ENCODE peak calls at places on chromosomes 4 and X, in five cellular contexts. One of them, this sample, is unnamed.

GRCh38 chrX:12138366-12139313 is at the start of gene FRMPD4:
- DNase-seq in activated T-cell treated with anti-CD3 and anti-CD28 coated beads for 1 hour: no peak
- DNase-seq in KBM-7: no peak
- DNase-seq in DMS153: no peak
- DNase-seq in stimulated activated CD8-positive, alpha-beta memory T cell treated with anti-CD3 and anti-CD28 coated beads, Interleukin-15, amount 100 ng/mL, for 1 hour: no peak
- DNase-seq in this sample: no peak

GRCh38 chrX:102976793-102977495 is 39.9 kb downstream of the RAB40AL start:
- DNase-seq in activated T-cell treated with anti-CD3 and anti-CD28 coated beads for 1 hour: no peak
- DNase-seq in KBM-7: peak
- DNase-seq in DMS153: no peak
- DNase-seq in stimulated activated CD8-positive, alpha-beta memory T cell treated with anti-CD3 and anti-CD28 coated beads, Interleukin-15, amount 100 ng/mL, for 1 hour: no peak
- DNase-seq in this sample: no peak

GRCh38 chr4:138053601-138054322 is 188.4 kb downstream of the SLC7A11 start:
- DNase-seq in activated T-cell treated with anti-CD3 and anti-CD28 coated beads for 1 hour: no peak
- DNase-seq in KBM-7: no peak
- DNase-seq in DMS153: peak
- DNase-seq in stimulated activated CD8-positive, alpha-beta memory T cell treated with anti-CD3 and anti-CD28 coated beads, Interleukin-15, amount 100 ng/mL, for 1 hour: no peak
- DNase-seq in this sample: no peak

GRCh38 chr4:52643846-52644245 is 15.3 kb downstream of the USP46 start:
- DNase-seq in activated T-cell treated with anti-CD3 and anti-CD28 coated beads for 1 hour: no peak
- DNase-seq in KBM-7: no peak
- DNase-seq in DMS153: no peak
- DNase-seq in stimulated activated CD8-positive, alpha-beta memory T cell treated with anti-CD3 and anti-CD28 coated beads, Interleukin-15, amount 100 ng/mL, for 1 hour: no peak
- DNase-seq in this sample: no peak

GRCh38 chr4:138650917-138651564 is 364.5 kb upstream of the NOCT start:
- DNase-seq in activated T-cell treated with anti-CD3 and anti-CD28 coated beads for 1 hour: no peak
- DNase-seq in KBM-7: peak
- DNase-seq in DMS153: no peak
- DNase-seq in stimulated activated CD8-positive, alpha-beta memory T cell treated with anti-CD3 and anti-CD28 coated beads, Interleukin-15, amount 100 ng/mL, for 1 hour: no peak
- DNase-seq in this sample: no peak

GRCh38 chrX:48753708-48754107 is 7.8 kb upstream of the GLOD5 start:
- DNase-seq in activated T-cell treated with anti-CD3 and anti-CD28 coated beads for 1 hour: no peak
- DNase-seq in KBM-7: no peak
- DNase-seq in DMS153: no peak
- DNase-seq in stimulated activated CD8-positive, alpha-beta memory T cell treated with anti-CD3 and anti-CD28 coated beads, Interleukin-15, amount 100 ng/mL, for 1 hour: no peak
- DNase-seq in this sample: no peak

GRCh38 chrX:151896734-151897474 is 15.8 kb upstream of the MAGEA4 start:
- DNase-seq in activated T-cell treated with anti-CD3 and anti-CD28 coated beads for 1 hour: no peak
- DNase-seq in KBM-7: no peak
- DNase-seq in DMS153: peak
- DNase-seq in stimulated activated CD8-positive, alpha-beta memory T cell treated with anti-CD3 and anti-CD28 coated beads, Interleukin-15, amount 100 ng/mL, for 1 hour: no peak
- DNase-seq in this sample: no peak

GRCh38 chr4:67922697-67923096 is 38.9 kb upstream of the TMPRSS11D start:
- DNase-seq in activated T-cell treated with anti-CD3 and anti-CD28 coated beads for 1 hour: no peak
- DNase-seq in KBM-7: no peak
- DNase-seq in DMS153: no peak
- DNase-seq in stimulated activated CD8-positive, alpha-beta memory T cell treated with anti-CD3 and anti-CD28 coated beads, Interleukin-15, amount 100 ng/mL, for 1 hour: no peak
- DNase-seq in this sample: no peak

GRCh38 chr4:54877006-54877405 is 219.2 kb downstream of the KIT start:
- DNase-seq in activated T-cell treated with anti-CD3 and anti-CD28 coated beads for 1 hour: no peak
- DNase-seq in KBM-7: no peak
- DNase-seq in DMS153: no peak
- DNase-seq in stimulated activated CD8-positive, alpha-beta memory T cell treated with anti-CD3 and anti-CD28 coated beads, Interleukin-15, amount 100 ng/mL, for 1 hour: no peak
- DNase-seq in this sample: no peak

GRCh38 chrX:46327229-46328081 is 217.8 kb downstream of the ZNF674 start:
- DNase-seq in activated T-cell treated with anti-CD3 and anti-CD28 coated beads for 1 hour: no peak
- DNase-seq in KBM-7: no peak
- DNase-seq in DMS153: no peak
- DNase-seq in stimulated activated CD8-positive, alpha-beta memory T cell treated with anti-CD3 and anti-CD28 coated beads, Interleukin-15, amount 100 ng/mL, for 1 hour: no peak
- DNase-seq in this sample: peak

GRCh38 chr4:115110191-115111166 is 2.9 kb downstream of the NDST4 start:
- DNase-seq in activated T-cell treated with anti-CD3 and anti-CD28 coated beads for 1 hour: no peak
- DNase-seq in KBM-7: no peak
- DNase-seq in DMS153: no peak
- DNase-seq in stimulated activated CD8-positive, alpha-beta memory T cell treated with anti-CD3 and anti-CD28 coated beads, Interleukin-15, amount 100 ng/mL, for 1 hour: no peak
- DNase-seq in this sample: no peak

GRCh38 chr4:61359301-61359700 is 159.2 kb downstream of the ADGRL3 start:
- DNase-seq in activated T-cell treated with anti-CD3 and anti-CD28 coated beads for 1 hour: no peak
- DNase-seq in KBM-7: no peak
- DNase-seq in DMS153: no peak
- DNase-seq in stimulated activated CD8-positive, alpha-beta memory T cell treated with anti-CD3 and anti-CD28 coated beads, Interleukin-15, amount 100 ng/mL, for 1 hour: no peak
- DNase-seq in this sample: no peak

GRCh38 chr4:25320374-25321172 is 8.0 kb downstream of the ZCCHC4 start:
- DNase-seq in activated T-cell treated with anti-CD3 and anti-CD28 coated beads for 1 hour: no peak
- DNase-seq in KBM-7: peak
- DNase-seq in DMS153: no peak
- DNase-seq in stimulated activated CD8-positive, alpha-beta memory T cell treated with anti-CD3 and anti-CD28 coated beads, Interleukin-15, amount 100 ng/mL, for 1 hour: no peak
- DNase-seq in this sample: no peak

GRCh38 chr4:31007858-31008257 is 287.7 kb downstream of the PCDH7 start:
- DNase-seq in activated T-cell treated with anti-CD3 and anti-CD28 coated beads for 1 hour: no peak
- DNase-seq in KBM-7: no peak
- DNase-seq in DMS153: no peak
- DNase-seq in stimulated activated CD8-positive, alpha-beta memory T cell treated with anti-CD3 and anti-CD28 coated beads, Interleukin-15, amount 100 ng/mL, for 1 hour: no peak
- DNase-seq in this sample: no peak

GRCh38 chr4:74920704-74921103 is 12.2 kb upstream of the PARM1 start:
- DNase-seq in activated T-cell treated with anti-CD3 and anti-CD28 coated beads for 1 hour: no peak
- DNase-seq in KBM-7: no peak
- DNase-seq in DMS153: no peak
- DNase-seq in stimulated activated CD8-positive, alpha-beta memory T cell treated with anti-CD3 and anti-CD28 coated beads, Interleukin-15, amount 100 ng/mL, for 1 hour: no peak
- DNase-seq in this sample: no peak

GRCh38 chrX:66731398-66731797 is 92.5 kb upstream of the EDA2R start:
- DNase-seq in activated T-cell treated with anti-CD3 and anti-CD28 coated beads for 1 hour: no peak
- DNase-seq in KBM-7: peak
- DNase-seq in DMS153: peak
- DNase-seq in stimulated activated CD8-positive, alpha-beta memory T cell treated with anti-CD3 and anti-CD28 coated beads, Interleukin-15, amount 100 ng/mL, for 1 hour: no peak
- DNase-seq in this sample: no peak

GRCh38 chrX:54811301-54811885 is 3.8 kb downstream of the MAGED2 start:
- DNase-seq in activated T-cell treated with anti-CD3 and anti-CD28 coated beads for 1 hour: no peak
- DNase-seq in KBM-7: no peak
- DNase-seq in DMS153: no peak
- DNase-seq in stimulated activated CD8-positive, alpha-beta memory T cell treated with anti-CD3 and anti-CD28 coated beads, Interleukin-15, amount 100 ng/mL, for 1 hour: no peak
- DNase-seq in this sample: no peak

GRCh38 chrX:134642394-134642793 is 15.9 kb downstream of the PLAC1 start:
- DNase-seq in activated T-cell treated with anti-CD3 and anti-CD28 coated beads for 1 hour: no peak
- DNase-seq in KBM-7: no peak
- DNase-seq in DMS153: no peak
- DNase-seq in stimulated activated CD8-positive, alpha-beta memory T cell treated with anti-CD3 and anti-CD28 coated beads, Interleukin-15, amount 100 ng/mL, for 1 hour: no peak
- DNase-seq in this sample: no peak

GRCh38 chr4:2103127-2103842 is 44.2 kb downstream of the NAT8L start:
- DNase-seq in activated T-cell treated with anti-CD3 and anti-CD28 coated beads for 1 hour: no peak
- DNase-seq in KBM-7: no peak
- DNase-seq in DMS153: no peak
- DNase-seq in stimulated activated CD8-positive, alpha-beta memory T cell treated with anti-CD3 and anti-CD28 coated beads, Interleukin-15, amount 100 ng/mL, for 1 hour: no peak
- DNase-seq in this sample: no peak

GRCh38 chrX:154051210-154051810 is 31.6 kb upstream of the IRAK1 start:
- DNase-seq in activated T-cell treated with anti-CD3 and anti-CD28 coated beads for 1 hour: peak
- DNase-seq in KBM-7: peak
- DNase-seq in DMS153: peak
- DNase-seq in stimulated activated CD8-positive, alpha-beta memory T cell treated with anti-CD3 and anti-CD28 coated beads, Interleukin-15, amount 100 ng/mL, for 1 hour: peak
- DNase-seq in this sample: no peak

GRCh38 chr4:145840801-145841200 is 97.8 kb downstream of the ZNF827 start:
- DNase-seq in activated T-cell treated with anti-CD3 and anti-CD28 coated beads for 1 hour: no peak
- DNase-seq in KBM-7: no peak
- DNase-seq in DMS153: no peak
- DNase-seq in stimulated activated CD8-positive, alpha-beta memory T cell treated with anti-CD3 and anti-CD28 coated beads, Interleukin-15, amount 100 ng/mL, for 1 hour: no peak
- DNase-seq in this sample: no peak

GRCh38 chr4:105709081-105709450 is 482 bp downstream of the GSTCD start:
- DNase-seq in activated T-cell treated with anti-CD3 and anti-CD28 coated beads for 1 hour: no peak
- DNase-seq in KBM-7: peak
- DNase-seq in DMS153: no peak
- DNase-seq in stimulated activated CD8-positive, alpha-beta memory T cell treated with anti-CD3 and anti-CD28 coated beads, Interleukin-15, amount 100 ng/mL, for 1 hour: no peak
- DNase-seq in this sample: no peak

GRCh38 chr4:123055943-123056342 is 133.5 kb upstream of the NUDT6 start:
- DNase-seq in activated T-cell treated with anti-CD3 and anti-CD28 coated beads for 1 hour: no peak
- DNase-seq in KBM-7: no peak
- DNase-seq in DMS153: no peak
- DNase-seq in stimulated activated CD8-positive, alpha-beta memory T cell treated with anti-CD3 and anti-CD28 coated beads, Interleukin-15, amount 100 ng/mL, for 1 hour: no peak
- DNase-seq in this sample: no peak

GRCh38 chr4:4762909-4763814 is 96.3 kb upstream of the MSX1 start:
- DNase-seq in activated T-cell treated with anti-CD3 and anti-CD28 coated beads for 1 hour: no peak
- DNase-seq in KBM-7: peak
- DNase-seq in DMS153: no peak
- DNase-seq in stimulated activated CD8-positive, alpha-beta memory T cell treated with anti-CD3 and anti-CD28 coated beads, Interleukin-15, amount 100 ng/mL, for 1 hour: no peak
- DNase-seq in this sample: no peak

GRCh38 chr4:3703343-3703676 is 62.9 kb upstream of the ADRA2C start:
- DNase-seq in activated T-cell treated with anti-CD3 and anti-CD28 coated beads for 1 hour: no peak
- DNase-seq in KBM-7: no peak
- DNase-seq in DMS153: no peak
- DNase-seq in stimulated activated CD8-positive, alpha-beta memory T cell treated with anti-CD3 and anti-CD28 coated beads, Interleukin-15, amount 100 ng/mL, for 1 hour: no peak
- DNase-seq in this sample: no peak

GRCh38 chr4:169096221-169096620 is 86.2 kb upstream of the CBR4 start:
- DNase-seq in activated T-cell treated with anti-CD3 and anti-CD28 coated beads for 1 hour: no peak
- DNase-seq in KBM-7: no peak
- DNase-seq in DMS153: no peak
- DNase-seq in stimulated activated CD8-positive, alpha-beta memory T cell treated with anti-CD3 and anti-CD28 coated beads, Interleukin-15, amount 100 ng/mL, for 1 hour: no peak
- DNase-seq in this sample: no peak

GRCh38 chr4:146472404-146472803 is 49.3 kb downstream of the SLC10A7 start:
- DNase-seq in activated T-cell treated with anti-CD3 and anti-CD28 coated beads for 1 hour: no peak
- DNase-seq in KBM-7: no peak
- DNase-seq in DMS153: no peak
- DNase-seq in stimulated activated CD8-positive, alpha-beta memory T cell treated with anti-CD3 and anti-CD28 coated beads, Interleukin-15, amount 100 ng/mL, for 1 hour: no peak
- DNase-seq in this sample: no peak

GRCh38 chrX:104288961-104289360 is 34.2 kb upstream of the ESX1 start:
- DNase-seq in activated T-cell treated with anti-CD3 and anti-CD28 coated beads for 1 hour: no peak
- DNase-seq in KBM-7: no peak
- DNase-seq in DMS153: no peak
- DNase-seq in stimulated activated CD8-positive, alpha-beta memory T cell treated with anti-CD3 and anti-CD28 coated beads, Interleukin-15, amount 100 ng/mL, for 1 hour: no peak
- DNase-seq in this sample: no peak

GRCh38 chr4:39719804-39720580 is 22.1 kb downstream of the UBE2K start:
- DNase-seq in activated T-cell treated with anti-CD3 and anti-CD28 coated beads for 1 hour: no peak
- DNase-seq in KBM-7: no peak
- DNase-seq in DMS153: no peak
- DNase-seq in stimulated activated CD8-positive, alpha-beta memory T cell treated with anti-CD3 and anti-CD28 coated beads, Interleukin-15, amount 100 ng/mL, for 1 hour: no peak
- DNase-seq in this sample: no peak

GRCh38 chrX:21490341-21490740 is 116.1 kb downstream of the CNKSR2 start:
- DNase-seq in activated T-cell treated with anti-CD3 and anti-CD28 coated beads for 1 hour: no peak
- DNase-seq in KBM-7: no peak
- DNase-seq in DMS153: no peak
- DNase-seq in stimulated activated CD8-positive, alpha-beta memory T cell treated with anti-CD3 and anti-CD28 coated beads, Interleukin-15, amount 100 ng/mL, for 1 hour: no peak
- DNase-seq in this sample: no peak

GRCh38 chr4:56990109-56990508 is 11.4 kb downstream of the POLR2B start:
- DNase-seq in activated T-cell treated with anti-CD3 and anti-CD28 coated beads for 1 hour: no peak
- DNase-seq in KBM-7: no peak
- DNase-seq in DMS153: no peak
- DNase-seq in stimulated activated CD8-positive, alpha-beta memory T cell treated with anti-CD3 and anti-CD28 coated beads, Interleukin-15, amount 100 ng/mL, for 1 hour: no peak
- DNase-seq in this sample: no peak

GRCh38 chr4:89242864-89243740 is 64.5 kb downstream of the GPRIN3 start:
- DNase-seq in activated T-cell treated with anti-CD3 and anti-CD28 coated beads for 1 hour: no peak
- DNase-seq in KBM-7: no peak
- DNase-seq in DMS153: peak
- DNase-seq in stimulated activated CD8-positive, alpha-beta memory T cell treated with anti-CD3 and anti-CD28 coated beads, Interleukin-15, amount 100 ng/mL, for 1 hour: no peak
- DNase-seq in this sample: no peak

This sample was measured in NCI-H1048.